ENCODE peak calls at places on chromosomes 2 and 18, in nine cellular contexts. Z is Peyer's patch; W is effector CD8-positive, alpha-beta T cell; F is T-helper 9 cell; V is heart right ventricle; Y is T-cell; E is GM23248; M is NCI-H460; I is nucleus accumbens. O is an unnamed sample.

GRCh38 chr2:37585982-37586621 is 85.3 kb downstream of the CDC42EP3 start:
- DNase-seq in M (no peak), F (peak), V (no peak), I (peak), W (peak), E (peak), Y (peak), Z (peak), O (peak)

GRCh38 chr2:79669714-79670113 is 156.9 kb downstream of the CTNNA2 start:
- DNase-seq in I (no peak), E (no peak), F (no peak), W (no peak), M (no peak), V (no peak), Y (no peak), Z (no peak), O (no peak)

GRCh38 chr18:32048507-32049091 is 30.0 kb downstream of the RNF125 start:
- DNase-seq in Y (no peak), E (peak), V (peak), Z (no peak), M (no peak), I (no peak), F (no peak), W (no peak), O (peak)

GRCh38 chr2:120473522-120474271 is 127.8 kb downstream of the INHBB start:
- DNase-seq in W (no peak), Y (no peak), M (no peak), V (no peak), E (no peak), Z (no peak), I (no peak), F (no peak), O (no peak)

GRCh38 chr18:76822510-76823165 is at the start of gene ZNF236:
- DNase-seq in Z (peak), F (peak), I (peak), V (peak), Y (peak), E (peak), M (peak), W (peak), O (peak)

GRCh38 chr2:141701610-141702009 is 429.2 kb downstream of the LRP1B start:
- DNase-seq in E (no peak), Z (no peak), M (no peak), V (no peak), F (no peak), W (no peak), I (no peak), Y (no peak), O (no peak)

GRCh38 chr18:33146009-33146408 is 294.5 kb downstream of the CCDC178 start:
- DNase-seq in Z (no peak), M (no peak), W (no peak), I (no peak), V (no peak), Y (no peak), F (no peak), E (no peak), O (no peak)

GRCh38 chr2:130835766-130836015 is 1.0 kb upstream of the ARHGEF4 start:
- DNase-seq in Y (no peak), Z (no peak), V (no peak), W (no peak), E (no peak), F (no peak), M (no peak), I (no peak), O (no peak)

GRCh38 chr2:95526360-95527341 is 42.1 kb upstream of the TRIM43B start:
- DNase-seq in Y (peak), E (peak), I (peak), V (peak), Z (peak), F (peak), M (peak), W (no peak), O (peak)